ENCODE peak calls at places on chromosome 14, in nine cellular contexts. Y is fibroblast of lung; D is psoas muscle; L is transverse colon; J is A549; P is endothelial cell of umbilical vein; O is foreskin fibroblast; C is CD4-positive, CD25-positive, alpha-beta regulatory T cell; A is mucosa of descending colon. B is an unnamed sample.

GRCh38 chr14:85519661-85520305 is 10.2 kb upstream of the FLRT2 start:
- DNase-seq in D (no peak), J (peak; percentile 58), C (no peak), O (no peak), L (no peak), P (no peak), A (no peak), Y (no peak), B (no peak)

GRCh38 chr14:99133563-99134332 is 138.2 kb downstream of the BCL11B start:
- DNase-seq in O (no peak), Y (no peak), A (no peak), P (no peak), J (no peak), L (no peak), D (no peak), C (no peak), B (no peak)

GRCh38 chr14:65073605-65074201 is 28.6 kb downstream of the MAX start:
- DNase-seq in D (no peak), A (peak; percentile 83), Y (no peak), C (no peak), L (peak; percentile 84), P (no peak), J (no peak), O (no peak), B (no peak)

GRCh38 chr14:68598621-68599447 is 194.0 kb downstream of the ZFP36L1 start:
- DNase-seq in O (peak; percentile 88), Y (peak; percentile 98), L (peak; percentile 66), P (peak; percentile 97), D (peak; percentile 45), A (peak; percentile 69), J (peak; percentile 95), C (no peak), B (no peak)

GRCh38 chr14:65940056-65940735 is 527.7 kb downstream of the FUT8 start:
- DNase-seq in P (no peak), J (peak; percentile 51), L (no peak), C (no peak), Y (no peak), O (no peak), D (no peak), A (no peak), B (no peak)

GRCh38 chr14:31068235-31068634 is 42.1 kb upstream of the STRN3 start:
- DNase-seq in A (no peak), C (no peak), P (no peak), Y (no peak), L (no peak), J (no peak), D (no peak), O (no peak), B (no peak)

GRCh38 chr14:75690010-75690409 is 29.0 kb downstream of the TTLL5 start:
- DNase-seq in C (no peak), A (no peak), D (no peak), P (peak; percentile 66), J (no peak), Y (no peak), L (no peak), O (no peak), B (no peak)

GRCh38 chr14:105213396-105213795 is 32.3 kb upstream of the NUDT14 start:
- DNase-seq in D (no peak), L (no peak), J (no peak), Y (no peak), P (no peak), C (no peak), A (no peak), O (no peak), B (no peak)

GRCh38 chr14:21248739-21249411 is 20.4 kb downstream of the HNRNPC start:
- DNase-seq in J (no peak), Y (no peak), O (no peak), L (no peak), P (no peak), A (no peak), C (no peak), D (no peak), B (no peak)

GRCh38 chr14:74955229-74955999 is at the start of gene PGF:
- DNase-seq in A (peak; percentile 75), J (peak; percentile 30), Y (no peak), L (peak; percentile 77), O (no peak), D (peak; percentile 73), C (peak; percentile 27), P (peak; percentile 72), B (no peak)

GRCh38 chr14:50954811-50955372 is 10.6 kb upstream of the PYGL start:
- DNase-seq in A (no peak), J (peak; percentile 79), L (no peak), D (no peak), O (peak; percentile 50), Y (peak; percentile 77), P (peak; percentile 85), C (no peak), B (no peak)

GRCh38 chr14:35789651-35790050 is 19.4 kb downstream of the RALGAPA1 start:
- DNase-seq in P (no peak), D (no peak), C (no peak), O (no peak), L (no peak), A (no peak), J (no peak), Y (no peak), B (no peak)

GRCh38 chr14:103108749-103109207 is 14.3 kb downstream of the EXOC3L4 start:
- DNase-seq in D (peak; percentile 59), O (no peak), Y (peak; percentile 52), J (peak; percentile 81), L (peak; percentile 66), C (no peak), P (no peak), A (no peak), B (no peak)

GRCh38 chr14:94292872-94293577 is at the start of gene SERPINA10:
- DNase-seq in O (no peak), D (no peak), P (no peak), C (no peak), Y (no peak), J (no peak), L (no peak), A (no peak), B (no peak)

GRCh38 chr14:103630364-103631108 is 1.5 kb downstream of the KLC1 start:
- DNase-seq in D (no peak), C (no peak), L (no peak), A (no peak), Y (no peak), O (no peak), P (peak; percentile 10), J (no peak), B (no peak)

GRCh38 chr14:93939304-93940229 is 12.4 kb downstream of the FAM181A start:
- DNase-seq in O (peak; percentile 35), L (peak; percentile 87), C (peak; percentile 79), J (peak; percentile 81), D (peak; percentile 82), P (peak; percentile 53), A (peak; percentile 85), Y (peak; percentile 53), B (peak; percentile 49)

DNA sequence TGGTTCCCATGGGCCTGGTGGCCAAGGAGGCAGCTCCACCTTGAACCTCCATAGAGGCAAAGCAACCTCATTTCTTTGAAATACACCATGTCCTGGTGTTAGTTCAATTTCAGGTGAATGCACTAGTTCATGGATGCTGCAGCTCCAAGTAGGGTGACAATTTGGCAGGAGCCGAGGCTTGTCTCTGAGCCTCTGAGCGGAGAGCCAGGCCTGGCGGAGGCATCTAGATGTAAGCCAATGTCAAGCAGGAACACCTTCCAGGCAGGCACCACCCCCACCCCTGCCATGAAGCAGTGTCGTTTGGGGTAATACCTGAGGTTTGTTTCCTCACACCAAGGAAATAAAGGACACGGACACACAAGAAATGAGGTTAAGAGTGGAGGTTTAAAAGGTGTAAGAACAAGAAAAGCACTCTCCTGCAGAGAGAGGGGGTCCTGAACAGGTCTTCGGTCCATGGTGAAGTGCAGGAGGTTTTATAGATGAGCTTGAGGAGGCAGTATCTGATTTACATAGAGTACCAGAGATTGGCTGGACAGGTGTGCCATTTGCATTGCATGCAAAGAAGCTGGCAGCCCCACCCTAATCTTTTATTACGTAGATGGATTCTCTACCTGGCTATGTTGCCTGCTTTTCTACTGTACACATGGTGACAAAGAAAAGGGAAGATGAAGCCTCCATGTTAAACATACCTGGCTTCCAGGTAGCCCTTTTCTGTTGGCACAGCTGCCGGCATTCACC is 60.3 kb downstream of the RIN3 start:
- DNase-seq in P (no peak), L (no peak), C (no peak), O (no peak), D (no peak), A (no peak), J (no peak), Y (no peak), B (no peak)
- H3K4me3 ChIP-seq in P (no peak overlapping the region), L (no peak overlapping the region), C (no peak overlapping the region), O (no peak overlapping the region), D (no peak overlapping the region), A (no peak overlapping the region), J (no peak overlapping the region), Y (no peak overlapping the region), B (no peak overlapping the region)

DNA sequence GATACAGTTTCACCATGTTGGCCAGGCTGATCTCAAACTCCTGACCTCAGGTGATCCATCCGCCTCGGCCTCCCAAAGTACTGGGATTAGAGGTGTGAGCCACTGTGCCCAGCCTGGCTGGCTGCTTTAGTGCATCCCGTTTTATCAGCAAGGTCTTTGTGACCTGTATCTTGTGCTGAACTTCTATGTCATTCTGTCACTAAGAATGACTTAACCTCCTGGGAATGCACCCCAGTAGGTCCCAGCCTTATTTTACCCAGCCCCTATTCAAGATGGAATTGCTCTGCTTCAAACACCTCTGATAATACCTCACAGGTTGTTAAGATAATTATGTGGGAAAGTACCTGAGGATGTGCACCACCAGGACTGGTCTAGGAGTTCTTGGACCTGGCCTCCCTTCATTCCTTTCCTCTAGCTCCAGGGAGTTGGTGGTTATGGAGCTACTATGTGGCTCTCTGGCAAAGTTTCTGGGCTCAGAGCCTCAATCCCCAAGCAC is 26.1 kb upstream of the JPH4 start:
- DNase-seq in C (no peak), J (no peak), A (no peak), O (no peak), D (no peak), Y (no peak), P (no peak), L (no peak), B (no peak)
- H3K4me3 ChIP-seq in C (no peak overlapping the region), J (no peak overlapping the region), A (no peak overlapping the region), O (no peak overlapping the region), D (no peak overlapping the region), Y (no peak overlapping the region), P (no peak overlapping the region), L (no peak overlapping the region), B (no peak overlapping the region)

GRCh38 chr14:90857866-90858265 is 41.6 kb upstream of the TTC7B start:
- DNase-seq in Y (peak; percentile 29), D (no peak), P (peak; percentile 9), A (no peak), L (no peak), J (no peak), O (no peak), C (no peak), B (no peak)
- H3K4me3 ChIP-seq in Y (peak overlapping the region; percentile 60), D (no peak overlapping the region), P (no peak overlapping the region), A (no peak overlapping the region), L (no peak overlapping the region), J (no peak overlapping the region), O (no peak overlapping the region), C (no peak overlapping the region), B (no peak overlapping the region)

GRCh38 chr14:100308112-100308792 is 2.0 kb upstream of the SLC25A29 start:
- DNase-seq in C (no peak), J (peak; percentile 43), D (no peak), P (no peak), O (no peak), L (no peak), A (no peak), Y (no peak), B (no peak)
- H3K4me3 ChIP-seq in C (no peak overlapping the region), J (no peak overlapping the region), D (peak overlapping the region; percentile 95), P (no peak overlapping the region), O (no peak overlapping the region), L (no peak overlapping the region), A (no peak overlapping the region), Y (no peak overlapping the region), B (no peak overlapping the region)

B was measured in MM.1S.